ENCODE peak calls at places on chromosome 13, in six cellular contexts. Z is left ventricle myocardium inferior; S is stimulated activated CD4-positive, alpha-beta T cell treated with anti-CD3 and anti-CD28 coated beads, Interleukin-15, amount 100 ng/mL, for 24 hours; J is pons; F is neural crest cell; U is hypothalamus. P is an unnamed sample.

GRCh38 chr13:46383383-46383782 is 3.7 kb downstream of the RUBCNL start:
- DNase-seq in Z (no peak), S (no peak), J (no peak), F (no peak), U (no peak), P (no peak)

GRCh38 chr13:28059214-28059613 is 41.2 kb downstream of the FLT3 start:
- DNase-seq in Z (no peak), S (peak; percentile 66), J (peak; percentile 22), F (peak; percentile 9), U (no peak), P (peak; percentile 70)

GRCh38 chr13:67048793-67049150 is 181.4 kb downstream of the PCDH9 start:
- DNase-seq in Z (no peak), S (no peak), J (no peak), F (no peak), U (no peak), P (no peak)

GRCh38 chr13:22050951-22051563 is 380.2 kb downstream of the FGF9 start:
- DNase-seq in Z (no peak), S (no peak), J (no peak), F (no peak), U (no peak), P (no peak)

GRCh38 chr13:109568273-109568900 is 218.0 kb downstream of the IRS2 start:
- DNase-seq in Z (no peak), S (no peak), J (no peak), F (no peak), U (no peak), P (no peak)

GRCh38 chr13:78562237-78562889 is 41.0 kb downstream of the POU4F1 start:
- DNase-seq in Z (no peak), S (no peak), J (no peak), F (no peak), U (no peak), P (no peak)

GRCh38 chr13:101624981-101625380 is 172.5 kb downstream of the ITGBL1 start:
- DNase-seq in Z (no peak), S (peak; percentile 9), J (no peak), F (no peak), U (no peak), P (no peak)

GRCh38 chr13:69194130-69194529 is 913.5 kb upstream of the ATXN8OS start:
- DNase-seq in Z (no peak), S (no peak), J (no peak), F (no peak), U (no peak), P (no peak)

GRCh38 chr13:80011448-80012212 is 329.3 kb downstream of the SPRY2 start:
- DNase-seq in Z (no peak), S (no peak), J (peak; percentile 71), F (no peak), U (no peak), P (no peak)

GRCh38 chr13:49733181-49733951 is 42.1 kb upstream of the EBPL start:
- DNase-seq in Z (no peak), S (no peak), J (peak; percentile 35), F (no peak), U (no peak), P (peak; percentile 21)

GRCh38 chr13:50635504-50635903 is 208.0 kb downstream of the DLEU7 start:
- DNase-seq in Z (no peak), S (no peak), J (peak; percentile 82), F (no peak), U (peak; percentile 2), P (no peak)

GRCh38 chr13:23202383-23202782 is 21.6 kb downstream of the SGCG start:
- DNase-seq in Z (no peak), S (no peak), J (no peak), F (no peak), U (no peak), P (no peak)

GRCh38 chr13:25645681-25646080 is 273.9 kb downstream of the ATP8A2 start:
- DNase-seq in Z (no peak), S (no peak), J (no peak), F (no peak), U (no peak), P (no peak)

GRCh38 chr13:26449063-26449848 is 108.2 kb upstream of the WASF3 start:
- DNase-seq in Z (no peak), S (no peak), J (no peak), F (no peak), U (no peak), P (no peak)

GRCh38 chr13:112761701-112762689 is 72.2 kb downstream of the ATP11A start:
- DNase-seq in Z (peak; percentile 49), S (no peak), J (no peak), F (no peak), U (no peak), P (no peak)

GRCh38 chr13:44120814-44121505 is 241.3 kb downstream of the LACC1 start:
- DNase-seq in Z (no peak), S (no peak), J (peak; percentile 69), F (no peak), U (no peak), P (no peak)

GRCh38 chr13:48949566-48950506 is 25.9 kb upstream of the FNDC3A start:
- DNase-seq in Z (no peak), S (no peak), J (no peak), F (no peak), U (no peak), P (no peak)

GRCh38 chr13:23758783-23759527 is 130.2 kb downstream of the MIPEP start:
- DNase-seq in Z (no peak), S (no peak), J (no peak), F (no peak), U (no peak), P (no peak)

GRCh38 chr13:90868321-90868920 is 479.1 kb upstream of the MIR17HG start:
- DNase-seq in Z (no peak), S (peak; percentile 20), J (peak; percentile 18), F (peak; percentile 41), U (no peak), P (peak; percentile 10)

GRCh38 chr13:100658363-100658762 is 16.2 kb downstream of the TMTC4 start:
- DNase-seq in Z (no peak), S (no peak), J (no peak), F (no peak), U (no peak), P (no peak)

GRCh38 chr13:32305646-32306045 is 9.5 kb downstream of the ZAR1L start:
- DNase-seq in Z (no peak), S (no peak), J (no peak), F (no peak), U (no peak), P (no peak)

GRCh38 chr13:75489502-75490263 is 7.7 kb upstream of the TBC1D4 start:
- DNase-seq in Z (no peak), S (no peak), J (no peak), F (no peak), U (no peak), P (peak; percentile 26)

GRCh38 chr13:59345316-59345715 is 818.4 kb downstream of the DIAPH3 start:
- DNase-seq in Z (peak; percentile 80), S (no peak), J (no peak), F (no peak), U (no peak), P (peak; percentile 77)

P was measured in body of pancreas.